ENCODE peak calls at places on chromosomes 3 and 15, in ten cellular contexts. X is AG08396; I is COR-L47; A is PC-3; S is activated T-helper 2 cell treated with anti-CD3 and anti-CD28 coated beads, Interferon-gamma antibody, Interleukin-2, Interleukin-4, amounts not matched to agents 10 μg/mL and 5 μg/mL and 100 μg/mL, durations not matched to agents 14 hours and 24 hours and 36 hours; C is NCI-H748 treated with DMSO at 0.1 percent for 48 hours; N is psoas muscle; E is pancreas; Y is ELF-1; D is amniotic stem cell. R is an unnamed sample.
A peak's percentile ranks its signal among the peaks of the same experiment; 100 is the strongest.

GRCh38 chr15:72285927-72286516 is 13.7 kb upstream of the PARP6 start:
- DNase-seq in C (no peak), D (no peak), X (peak; percentile 45), S (no peak), N (peak; percentile 41), A (peak; percentile 59), Y (peak; percentile 60), E (peak; percentile 65), I (no peak), R (peak; percentile 80)

GRCh38 chr3:156601497-156601896 is 46.6 kb upstream of the SSR3 start:
- DNase-seq in D (no peak), X (no peak), E (no peak), C (no peak), S (no peak), A (peak; percentile 62), Y (no peak), I (no peak), N (no peak), R (no peak)

GRCh38 chr15:70269991-70270751 is 172.5 kb upstream of the TLE3 start:
- DNase-seq in E (peak; percentile 26), Y (no peak), C (no peak), D (no peak), S (no peak), I (no peak), A (peak; percentile 85), N (no peak), X (no peak), R (no peak)

GRCh38 chr3:78405745-78406144 is 1362.1 kb downstream of the ROBO1 start:
- DNase-seq in X (no peak), N (no peak), Y (no peak), I (no peak), C (no peak), D (no peak), A (no peak), S (no peak), E (no peak), R (no peak)

GRCh38 chr3:146072824-146073223 is 88.2 kb downstream of the PLOD2 start:
- DNase-seq in C (no peak), Y (no peak), S (no peak), X (peak; percentile 14), A (no peak), D (no peak), N (no peak), E (no peak), I (no peak), R (no peak)

GRCh38 chr3:53089511-53089910 is 40.7 kb downstream of the RFT1 start:
- DNase-seq in Y (no peak), S (no peak), D (no peak), I (no peak), N (no peak), C (no peak), X (no peak), A (no peak), E (no peak), R (no peak)

GRCh38 chr3:129161860-129162271 is 1.0 kb upstream of the ISY1 start:
- DNase-seq in X (peak; percentile 38), N (no peak), C (no peak), A (peak; percentile 8), S (peak; percentile 20), Y (peak; percentile 63), I (no peak), D (no peak), E (no peak), R (peak; percentile 19)

GRCh38 chr3:194779729-194780224 is 94.1 kb downstream of the FAM43A start:
- DNase-seq in N (no peak), E (no peak), X (no peak), D (peak; percentile 5), C (no peak), A (no peak), Y (peak; percentile 43), S (no peak), I (no peak), R (no peak)

GRCh38 chr15:96321422-96322391 is 8.8 kb upstream of the NR2F2 start:
- DNase-seq in D (no peak), I (no peak), A (peak; percentile 16), E (peak; percentile 68), C (no peak), X (peak; percentile 47), N (peak; percentile 29), S (no peak), Y (peak; percentile 43), R (no peak)

GRCh38 chr3:118556983-118557382 is 477.7 kb downstream of the IGSF11 start:
- DNase-seq in A (no peak), D (no peak), Y (no peak), S (no peak), N (no peak), I (no peak), C (no peak), E (no peak), X (no peak), R (no peak)

GRCh38 chr3:77251136-77251535 is 211.2 kb downstream of the ROBO2 start:
- DNase-seq in C (no peak), N (no peak), E (no peak), I (no peak), A (no peak), S (no peak), Y (no peak), D (no peak), X (no peak), R (no peak)

GRCh38 chr3:49955636-49956035 is 15.7 kb downstream of the RBM6 start:
- DNase-seq in D (no peak), E (no peak), N (no peak), I (no peak), C (no peak), A (no peak), S (no peak), Y (no peak), X (no peak), R (no peak)

GRCh38 chr3:66409771-66410355 is 91.0 kb downstream of the LRIG1 start:
- DNase-seq in X (no peak), S (no peak), A (no peak), I (no peak), C (no peak), N (no peak), D (no peak), Y (no peak), E (no peak), R (no peak)

GRCh38 chr3:11155341-11156025 is 1.2 kb downstream of the HRH1 start:
- DNase-seq in C (peak; percentile 25), X (peak; percentile 82), N (peak; percentile 73), I (peak; percentile 34), E (no peak), Y (peak; percentile 75), A (peak; percentile 85), S (no peak), D (peak; percentile 55), R (peak; percentile 82)

GRCh38 chr3:76997733-76998132 is 42.2 kb upstream of the ROBO2 start:
- DNase-seq in C (no peak), E (no peak), I (no peak), A (no peak), X (peak; percentile 3), N (no peak), S (no peak), D (no peak), Y (no peak), R (no peak)

GRCh38 chr3:143628971-143629370 is 219.3 kb downstream of the SLC9A9 start:
- DNase-seq in S (no peak), X (no peak), N (no peak), I (no peak), Y (no peak), A (no peak), C (no peak), D (no peak), E (no peak), R (no peak)

GRCh38 chr3:139675327-139675726 is 2.4 kb downstream of the NMNAT3 start:
- DNase-seq in C (no peak), N (no peak), E (no peak), X (no peak), A (no peak), I (no peak), Y (peak; percentile 14), S (no peak), D (no peak), R (no peak)

GRCh38 chr3:141243295-141243707 is 11.7 kb downstream of the PXYLP1 start:
- DNase-seq in N (no peak), Y (peak; percentile 28), D (no peak), I (no peak), S (peak; percentile 61), A (no peak), C (no peak), X (no peak), E (no peak), R (no peak)

GRCh38 chr15:80523746-80524145 is 119.6 kb downstream of the ARNT2 start:
- DNase-seq in N (no peak), S (no peak), Y (no peak), C (no peak), A (no peak), I (no peak), E (no peak), X (no peak), D (no peak), R (no peak)

GRCh38 chr3:99172736-99173657 is 271.5 kb upstream of the DCBLD2 start:
- DNase-seq in D (peak; percentile 14), X (peak; percentile 44), S (no peak), E (peak; percentile 9), C (peak; percentile 3), N (no peak), Y (peak; percentile 72), I (peak; percentile 47), A (peak; percentile 84), R (peak; percentile 60)

GRCh38 chr3:171218069-171218468 is 191.5 kb upstream of the SLC2A2 start:
- DNase-seq in X (no peak), C (no peak), E (no peak), D (no peak), I (no peak), N (no peak), A (no peak), S (no peak), Y (no peak), R (no peak)

R was measured in iPS-NIHi11.